ENCODE peak calls at places on chromosomes 6 and 20, in five cellular contexts. One of them, this sample, is unnamed.
A peak's percentile ranks its signal among the peaks of the same experiment; 100 is the strongest.

GRCh38 chr6:53441761-53442160 is 93.0 kb upstream of the ELOVL5 start:
- DNase-seq in osteoblast: peak; percentile 76
- DNase-seq in upper lobe of right lung: no peak
- DNase-seq in Panc1: no peak
- DNase-seq in PC-9: no peak
- DNase-seq in this sample: peak; percentile 25

GRCh38 chr6:16324622-16325225 is 86.3 kb downstream of the GMPR start:
- DNase-seq in osteoblast: peak; percentile 73
- DNase-seq in upper lobe of right lung: no peak
- DNase-seq in Panc1: no peak
- DNase-seq in PC-9: no peak
- DNase-seq in this sample: no peak

GRCh38 chr20:54794110-54794509 is 318.7 kb downstream of the DOK5 start:
- DNase-seq in osteoblast: no peak
- DNase-seq in upper lobe of right lung: no peak
- DNase-seq in Panc1: no peak
- DNase-seq in PC-9: no peak
- DNase-seq in this sample: no peak

GRCh38 chr6:39193201-39193791 is 36.0 kb downstream of the KCNK5 start:
- DNase-seq in osteoblast: no peak
- DNase-seq in upper lobe of right lung: no peak
- DNase-seq in Panc1: no peak
- DNase-seq in PC-9: peak; percentile 24
- DNase-seq in this sample: no peak

GRCh38 chr6:105620878-105621277 is 218.0 kb upstream of the PREP start:
- DNase-seq in osteoblast: no peak
- DNase-seq in upper lobe of right lung: no peak
- DNase-seq in Panc1: no peak
- DNase-seq in PC-9: no peak
- DNase-seq in this sample: no peak

GRCh38 chr6:138417493-138418117 is 13.6 kb downstream of the HEBP2 start:
- DNase-seq in osteoblast: no peak
- DNase-seq in upper lobe of right lung: no peak
- DNase-seq in Panc1: no peak
- DNase-seq in PC-9: no peak
- DNase-seq in this sample: no peak

GRCh38 chr6:113380591-113380990 is 476.6 kb upstream of the MARCKS start:
- DNase-seq in osteoblast: no peak
- DNase-seq in upper lobe of right lung: no peak
- DNase-seq in Panc1: no peak
- DNase-seq in PC-9: no peak
- DNase-seq in this sample: no peak

GRCh38 chr6:35165630-35166071 is 24.5 kb upstream of the TCP11 start:
- DNase-seq in osteoblast: no peak
- DNase-seq in upper lobe of right lung: no peak
- DNase-seq in Panc1: peak; percentile 27
- DNase-seq in PC-9: peak; percentile 88
- DNase-seq in this sample: no peak

GRCh38 chr20:53561505-53561904 is 32.1 kb downstream of the ZNF217 start:
- DNase-seq in osteoblast: no peak
- DNase-seq in upper lobe of right lung: no peak
- DNase-seq in Panc1: no peak
- DNase-seq in PC-9: no peak
- DNase-seq in this sample: no peak

GRCh38 chr6:137746264-137746663 is 120.8 kb upstream of the TNFAIP3 start:
- DNase-seq in osteoblast: no peak
- DNase-seq in upper lobe of right lung: no peak
- DNase-seq in Panc1: no peak
- DNase-seq in PC-9: no peak
- DNase-seq in this sample: no peak

GRCh38 chr20:47248448-47248966 is 108.0 kb downstream of the ZMYND8 start:
- DNase-seq in osteoblast: no peak
- DNase-seq in upper lobe of right lung: no peak
- DNase-seq in Panc1: no peak
- DNase-seq in PC-9: no peak
- DNase-seq in this sample: no peak

GRCh38 chr20:63739129-63740069 is at the start of gene SLC2A4RG:
- DNase-seq in osteoblast: peak; percentile 100
- DNase-seq in upper lobe of right lung: peak; percentile 92
- DNase-seq in Panc1: no peak
- DNase-seq in PC-9: no peak
- DNase-seq in this sample: no peak

GRCh38 chr6:151121900-151122299 is 117.9 kb upstream of the AKAP12 start:
- DNase-seq in osteoblast: no peak
- DNase-seq in upper lobe of right lung: no peak
- DNase-seq in Panc1: no peak
- DNase-seq in PC-9: no peak
- DNase-seq in this sample: no peak

GRCh38 chr20:32538526-32538918 is 46.6 kb downstream of the NOL4L start:
- DNase-seq in osteoblast: no peak
- DNase-seq in upper lobe of right lung: no peak
- DNase-seq in Panc1: no peak
- DNase-seq in PC-9: peak; percentile 74
- DNase-seq in this sample: no peak

GRCh38 chr6:25257686-25258348 is 21.4 kb upstream of the CARMIL1 start:
- DNase-seq in osteoblast: no peak
- DNase-seq in upper lobe of right lung: no peak
- DNase-seq in Panc1: no peak
- DNase-seq in PC-9: no peak
- DNase-seq in this sample: no peak

GRCh38 chr6:169316651-169317050 is 63.0 kb upstream of the THBS2 start:
- DNase-seq in osteoblast: peak; percentile 65
- DNase-seq in upper lobe of right lung: no peak
- DNase-seq in Panc1: no peak
- DNase-seq in PC-9: no peak
- DNase-seq in this sample: no peak

GRCh38 chr20:63751471-63752271 is 12.1 kb downstream of the SLC2A4RG start:
- DNase-seq in osteoblast: peak; percentile 73
- DNase-seq in upper lobe of right lung: no peak
- DNase-seq in Panc1: no peak
- DNase-seq in PC-9: no peak
- DNase-seq in this sample: no peak

GRCh38 chr6:125124250-125124777 is 29.3 kb upstream of the TPD52L1 start:
- DNase-seq in osteoblast: no peak
- DNase-seq in upper lobe of right lung: no peak
- DNase-seq in Panc1: no peak
- DNase-seq in PC-9: peak; percentile 57
- DNase-seq in this sample: no peak

DNA sequence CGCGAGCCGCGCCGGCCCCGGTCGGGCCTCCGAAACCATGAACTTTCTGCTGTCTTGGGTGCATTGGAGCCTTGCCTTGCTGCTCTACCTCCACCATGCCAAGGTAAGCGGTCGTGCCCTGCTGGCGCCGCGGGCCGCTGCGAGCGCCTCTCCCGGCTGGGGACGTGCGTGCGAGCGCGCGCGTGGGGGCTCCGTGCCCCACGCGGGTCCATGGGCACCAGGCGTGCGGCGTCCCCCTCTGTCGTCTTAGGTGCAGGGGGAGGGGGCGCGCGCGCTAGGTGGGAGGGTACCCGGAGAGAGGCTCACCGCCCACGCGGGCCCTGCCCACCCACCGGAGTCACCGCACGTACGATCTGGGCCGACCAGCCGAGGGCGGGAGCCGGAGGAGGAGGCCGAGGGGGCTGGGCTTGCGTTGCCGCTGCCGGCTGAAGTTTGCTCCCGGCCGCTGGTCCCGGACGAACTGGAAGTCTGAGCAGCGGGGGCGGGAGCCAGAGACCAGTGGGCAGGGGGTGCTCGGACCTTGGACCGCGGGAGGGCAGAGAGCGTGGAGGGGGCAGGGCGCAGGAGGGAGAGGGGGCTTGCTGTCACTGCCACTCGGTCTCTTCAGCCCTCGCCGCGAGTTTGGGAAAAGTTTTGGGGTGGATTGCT is 1.3 kb downstream of the VEGFA start:
- DNase-seq in osteoblast: peak; percentile 96
- DNase-seq in upper lobe of right lung: peak; percentile 90
- DNase-seq in Panc1: no peak
- DNase-seq in PC-9: peak; percentile 27
- DNase-seq in this sample: no peak
- TF ChIP-seq CTCF in osteoblast: no peak
- TF ChIP-seq CTCF in upper lobe of right lung: no peak
- TF ChIP-seq CTCF in Panc1: no peak
- TF ChIP-seq CTCF in PC-9: no peak
- TF ChIP-seq CTCF in this sample: no peak

GRCh38 chr20:34559311-34560140 is 1.0 kb downstream of the MAP1LC3A start:
- DNase-seq in osteoblast: no peak
- DNase-seq in upper lobe of right lung: no peak
- DNase-seq in Panc1: no peak
- DNase-seq in PC-9: no peak
- DNase-seq in this sample: no peak
- H3K4me3 ChIP-seq in osteoblast: peak overlapping the region; percentile 89
- H3K4me3 ChIP-seq in upper lobe of right lung: peak overlapping the region; percentile 89
- H3K4me3 ChIP-seq in Panc1: peak overlapping the region; percentile 92
- H3K4me3 ChIP-seq in PC-9: no peak overlapping the region
- H3K4me3 ChIP-seq in this sample: peak overlapping the region; percentile 88

GRCh38 chr20:35011589-35012226 is 56.0 kb downstream of the MYH7B start:
- DNase-seq in osteoblast: peak; percentile 68
- DNase-seq in upper lobe of right lung: no peak
- DNase-seq in Panc1: no peak
- DNase-seq in PC-9: no peak
- DNase-seq in this sample: no peak

GRCh38 chr20:35012227-35013069 is 56.8 kb downstream of the MYH7B start:
- DNase-seq in osteoblast: peak; percentile 10
- DNase-seq in upper lobe of right lung: no peak
- DNase-seq in Panc1: no peak
- DNase-seq in PC-9: no peak
- DNase-seq in this sample: no peak

GRCh38 chr20:35014537-35014936 is 58.9 kb downstream of the MYH7B start:
- DNase-seq in osteoblast: peak; percentile 65
- DNase-seq in upper lobe of right lung: no peak
- DNase-seq in Panc1: no peak
- DNase-seq in PC-9: no peak
- DNase-seq in this sample: no peak

GRCh38 chr20:35015863-35016193 is 60.2 kb downstream of the MYH7B start:
- DNase-seq in osteoblast: peak; percentile 35
- DNase-seq in upper lobe of right lung: no peak
- DNase-seq in Panc1: no peak
- DNase-seq in PC-9: no peak
- DNase-seq in this sample: no peak

GRCh38 chr20:35013421-35014411 is 58.0 kb downstream of the MYH7B start:
- DNase-seq in osteoblast: peak; percentile 29
- DNase-seq in upper lobe of right lung: no peak
- DNase-seq in Panc1: no peak
- DNase-seq in PC-9: no peak
- DNase-seq in this sample: no peak
- H3K36me3 ChIP-seq in osteoblast: peaks cover 73% of the 10 kb centered on the region
- H3K36me3 ChIP-seq in upper lobe of right lung: peaks cover 88% of the 10 kb centered on the region
- H3K36me3 ChIP-seq in Panc1: peaks cover 2% of the 10 kb centered on the region
- H3K36me3 ChIP-seq in PC-9: peaks cover 12% of the 10 kb centered on the region
- H3K36me3 ChIP-seq in this sample: peaks cover 39% of the 10 kb centered on the region

GRCh38 chr6:132007474-132008190 is 56.5 kb upstream of the CCN2 start:
- DNase-seq in osteoblast: peak; percentile 52
- DNase-seq in upper lobe of right lung: no peak
- DNase-seq in Panc1: peak; percentile 38
- DNase-seq in PC-9: no peak
- DNase-seq in this sample: no peak

GRCh38 chr6:132005177-132005576 is 54.0 kb upstream of the CCN2 start:
- DNase-seq in osteoblast: no peak
- DNase-seq in upper lobe of right lung: no peak
- DNase-seq in Panc1: no peak
- DNase-seq in PC-9: no peak
- DNase-seq in this sample: no peak

GRCh38 chr6:132011582-132011981 is 60.4 kb upstream of the CCN2 start:
- DNase-seq in osteoblast: no peak
- DNase-seq in upper lobe of right lung: no peak
- DNase-seq in Panc1: no peak
- DNase-seq in PC-9: no peak
- DNase-seq in this sample: no peak

GRCh38 chr6:132004668-132005067 is 53.5 kb upstream of the CCN2 start:
- DNase-seq in osteoblast: no peak
- DNase-seq in upper lobe of right lung: no peak
- DNase-seq in Panc1: no peak
- DNase-seq in PC-9: no peak
- DNase-seq in this sample: no peak

GRCh38 chr6:132009175-132009574 is 58.0 kb upstream of the CCN2 start:
- DNase-seq in osteoblast: no peak
- DNase-seq in upper lobe of right lung: no peak
- DNase-seq in Panc1: no peak
- DNase-seq in PC-9: no peak
- DNase-seq in this sample: no peak
- TF ChIP-seq CTCF in osteoblast: no peak
- TF ChIP-seq CTCF in upper lobe of right lung: no peak
- TF ChIP-seq CTCF in Panc1: no peak
- TF ChIP-seq CTCF in PC-9: no peak
- TF ChIP-seq CTCF in this sample: no peak

GRCh38 chr20:17602493-17602892 is 32.6 kb downstream of the DSTN start:
- DNase-seq in osteoblast: no peak
- DNase-seq in upper lobe of right lung: no peak
- DNase-seq in Panc1: no peak
- DNase-seq in PC-9: no peak
- DNase-seq in this sample: no peak
- H3K4me3 ChIP-seq in osteoblast: no peak overlapping the region
- H3K4me3 ChIP-seq in upper lobe of right lung: no peak overlapping the region
- H3K4me3 ChIP-seq in Panc1: no peak overlapping the region
- H3K4me3 ChIP-seq in PC-9: no peak overlapping the region
- H3K4me3 ChIP-seq in this sample: no peak overlapping the region

GRCh38 chr6:146363838-146364607 is 179.6 kb upstream of the RAB32 start:
- DNase-seq in osteoblast: no peak
- DNase-seq in upper lobe of right lung: no peak
- DNase-seq in Panc1: no peak
- DNase-seq in PC-9: no peak
- DNase-seq in this sample: no peak
- H3K36me3 ChIP-seq in osteoblast: no peaks in the 10 kb centered on the region
- H3K36me3 ChIP-seq in upper lobe of right lung: no peaks in the 10 kb centered on the region
- H3K36me3 ChIP-seq in Panc1: no peaks in the 10 kb centered on the region
- H3K36me3 ChIP-seq in PC-9: no peaks in the 10 kb centered on the region
- H3K36me3 ChIP-seq in this sample: no peaks in the 10 kb centered on the region